ENCODE peak calls at places on chromosomes 7 and 10, in five cellular contexts. U, S, P, V and O are unnamed samples.

GRCh38 chr10:19142967-19143366 is 94.4 kb downstream of the MALRD1 start:
- DNase-seq in S (no peak), U (no peak), V (no peak), P (no peak), O (no peak)

GRCh38 chr7:143258830-143259229 is 4.4 kb upstream of the GSTK1 start:
- DNase-seq in S (no peak), U (no peak), V (no peak), P (no peak), O (no peak)

GRCh38 chr10:132685121-132685891 is 100.6 kb downstream of the NKX6-2 start:
- DNase-seq in V (no peak), P (peak), S (no peak), U (peak), O (no peak)

GRCh38 chr10:89414146-89414878 is at the start of gene IFIT5:
- DNase-seq in V (peak), P (peak), U (peak), S (no peak), O (peak)

GRCh38 chr10:3090914-3091313 is 23.6 kb downstream of the PFKP start:
- DNase-seq in U (peak), S (no peak), V (no peak), P (peak), O (peak)

GRCh38 chr10:63313066-63313465 is 152.7 kb downstream of the JMJD1C start:
- DNase-seq in V (no peak), P (no peak), S (no peak), U (no peak), O (no peak)

GRCh38 chr7:39749177-39749576 is 125.8 kb downstream of the RALA start:
- DNase-seq in V (no peak), P (no peak), S (no peak), U (no peak), O (peak)

GRCh38 chr7:146002431-146003078 is 114.0 kb upstream of the CNTNAP2 start:
- DNase-seq in P (no peak), S (no peak), U (no peak), V (no peak), O (no peak)

GRCh38 chr10:70074147-70074546 is 21.5 kb downstream of the MACROH2A2 start:
- DNase-seq in U (no peak), S (no peak), P (no peak), V (no peak), O (peak)

GRCh38 chr7:111082351-111082750 is 8.6 kb upstream of the LRRN3 start:
- DNase-seq in V (no peak), U (no peak), P (no peak), S (no peak), O (peak)

GRCh38 chr7:134946260-134946659 is 40.0 kb upstream of the AGBL3 start:
- DNase-seq in V (no peak), U (no peak), S (no peak), P (no peak), O (peak)

GRCh38 chr7:142883571-142884284 is 1.8 kb downstream of the TRPV6 start:
- DNase-seq in V (no peak), P (no peak), U (no peak), S (no peak), O (no peak)

GRCh38 chr7:38382627-38383026 is 109.2 kb upstream of the TARP start:
- DNase-seq in P (no peak), U (no peak), S (peak), V (no peak), O (peak)

GRCh38 chr10:78899996-78900714 is 168.6 kb upstream of the ZMIZ1 start:
- DNase-seq in S (no peak), V (no peak), P (no peak), U (no peak), O (peak)

GRCh38 chr10:112955736-112956421 is 5.8 kb downstream of the TCF7L2 start:
- DNase-seq in V (no peak), P (no peak), U (no peak), S (no peak), O (peak)

GRCh38 chr7:22607180-22607579 is 107.2 kb upstream of the STEAP1B start:
- DNase-seq in P (no peak), U (no peak), S (peak), V (no peak), O (peak)

GRCh38 chr10:7085913-7086589 is 324.8 kb downstream of the SFMBT2 start:
- DNase-seq in S (no peak), V (no peak), P (no peak), U (no peak), O (no peak)

GRCh38 chr7:51141451-51141971 is 175.1 kb downstream of the COBL start:
- DNase-seq in U (peak), S (no peak), P (no peak), V (no peak), O (peak)

GRCh38 chr7:79506481-79506880 is 53.0 kb upstream of the MAGI2 start:
- DNase-seq in S (no peak), P (no peak), U (no peak), V (no peak), O (peak)

GRCh38 chr7:30800785-30801252 is 29.6 kb downstream of the MINDY4 start:
- DNase-seq in S (peak), P (peak), V (peak), U (peak), O (peak)

GRCh38 chr7:72405389-72405788 is 6.7 kb downstream of the CALN1 start:
- DNase-seq in P (no peak), V (no peak), S (no peak), U (no peak), O (no peak)

GRCh38 chr7:137874390-137874789 is 27.6 kb upstream of the DGKI start:
- DNase-seq in P (no peak), V (no peak), S (peak), U (no peak), O (peak)

GRCh38 chr10:11517150-11517549 is 94.3 kb downstream of the USP6NL start:
- DNase-seq in S (no peak), V (peak), U (no peak), P (no peak), O (no peak)

GRCh38 chr10:19347592-19347991 is 299.0 kb downstream of the MALRD1 start:
- DNase-seq in S (no peak), U (no peak), V (no peak), P (no peak), O (no peak)

GRCh38 chr7:22444181-22444966 is 55.6 kb downstream of the STEAP1B start:
- DNase-seq in S (no peak), U (peak), V (no peak), P (peak), O (no peak)

GRCh38 chr10:33123680-33124079 is 165.7 kb upstream of the ITGB1 start:
- DNase-seq in P (no peak), U (no peak), V (no peak), S (no peak), O (no peak)

GRCh38 chr10:72109619-72110215 is 21.4 kb upstream of the SPOCK2 start:
- DNase-seq in P (no peak), V (no peak), S (no peak), U (no peak), O (no peak)

GRCh38 chr7:157744786-157745601 is 408.2 kb downstream of the DNAJB6 start:
- DNase-seq in S (no peak), U (no peak), P (no peak), V (no peak), O (no peak)

DNA sequence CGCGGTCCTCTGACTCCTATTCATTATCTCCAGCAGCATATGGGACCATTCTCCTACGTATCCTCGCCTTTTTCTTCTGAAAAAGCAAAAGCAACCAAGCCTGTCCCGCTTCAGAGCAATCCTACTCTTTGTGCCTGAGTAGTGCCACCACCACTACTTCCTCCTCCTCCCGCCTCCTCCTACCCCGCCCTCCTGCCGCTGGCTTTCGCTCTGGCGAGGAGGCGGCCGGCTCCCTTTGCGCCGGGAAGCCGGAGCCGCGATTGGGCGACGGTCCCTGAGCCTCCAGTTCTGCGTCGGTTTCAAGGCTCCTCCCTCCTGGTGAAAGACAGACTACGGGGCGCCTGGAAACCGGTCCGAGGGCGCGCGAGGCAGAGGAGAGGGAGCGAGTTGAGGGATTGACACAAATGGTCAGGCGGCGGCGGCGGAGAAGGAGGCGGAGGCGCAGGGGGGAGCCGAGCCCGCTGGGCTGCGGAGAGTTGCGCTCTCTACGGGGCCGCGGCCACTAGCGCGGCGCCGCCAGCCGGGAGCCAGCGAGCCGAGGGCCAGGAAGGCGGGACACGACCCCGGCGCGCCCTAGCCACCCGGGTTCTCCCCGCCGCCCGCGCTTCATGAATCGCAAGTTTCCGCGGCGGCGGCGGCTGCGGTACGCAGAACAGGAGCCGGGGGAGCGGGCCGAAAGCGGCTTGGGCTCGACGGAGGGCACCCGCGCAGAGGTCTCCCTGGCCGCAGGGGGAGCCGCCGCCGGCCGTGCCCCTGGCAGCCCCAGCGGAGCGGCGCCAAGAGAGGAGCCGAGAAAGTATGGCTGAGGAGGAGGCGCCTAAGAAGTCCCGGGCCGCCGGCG is at the start of gene FZD1:
- DNase-seq in V (peak), S (peak), P (peak), U (peak), O (peak)
- TF ChIP-seq CTCF in V (no peak), S (no peak), P (no peak), U (no peak), O (no peak)

GRCh38 chr7:44346063-44346462 is 20.7 kb upstream of the CAMK2B start:
- DNase-seq in P (no peak), U (no peak), S (no peak), V (no peak), O (no peak)

GRCh38 chr7:44353668-44354067 is 28.3 kb upstream of the CAMK2B start:
- DNase-seq in P (no peak), U (no peak), S (no peak), V (no peak), O (no peak)

GRCh38 chr7:44347546-44348114 is 22.2 kb upstream of the CAMK2B start:
- DNase-seq in V (no peak), U (no peak), P (no peak), S (no peak), O (no peak)

GRCh38 chr7:44348851-44349781 is 23.7 kb upstream of the CAMK2B start:
- DNase-seq in V (no peak), U (no peak), S (no peak), P (no peak), O (no peak)

GRCh38 chr7:44348300-44348699 is 22.9 kb upstream of the CAMK2B start:
- DNase-seq in S (no peak), U (peak), P (no peak), V (no peak), O (peak)
- TF ChIP-seq CTCF in S (peak), U (peak), P (no peak), V (peak), O (peak)

DNA sequence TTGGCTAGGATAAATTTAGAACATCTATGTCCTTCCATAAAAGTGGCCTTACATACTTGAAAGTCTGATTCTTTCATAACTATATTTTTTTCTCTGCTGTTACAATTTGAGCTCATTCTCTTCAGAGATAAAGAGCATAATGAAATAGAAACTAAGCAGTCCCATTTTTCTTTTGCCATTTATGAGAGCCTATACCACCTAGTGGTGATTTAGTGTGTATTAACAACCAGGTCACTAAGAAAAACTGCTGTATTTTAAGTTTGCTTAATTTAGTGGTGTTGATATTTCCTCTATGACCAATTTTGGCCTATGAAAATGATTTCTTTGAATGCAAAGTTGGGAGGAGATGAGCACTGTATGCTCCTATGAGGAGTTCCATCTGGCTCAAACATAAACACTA is 88.7 kb upstream of the ZWINT start:
- DNase-seq in S (no peak), V (no peak), U (no peak), P (no peak), O (no peak)
- TF ChIP-seq CTCF in S (no peak), V (no peak), U (peak), P (no peak), O (no peak)

GRCh38 chr10:588246-589165 is 101.0 kb downstream of the DIP2C start:
- DNase-seq in U (peak), S (no peak), P (no peak), V (no peak), O (peak)
- TF ChIP-seq CTCF in U (no peak), S (peak), P (no peak), V (no peak), O (peak)

DNA sequence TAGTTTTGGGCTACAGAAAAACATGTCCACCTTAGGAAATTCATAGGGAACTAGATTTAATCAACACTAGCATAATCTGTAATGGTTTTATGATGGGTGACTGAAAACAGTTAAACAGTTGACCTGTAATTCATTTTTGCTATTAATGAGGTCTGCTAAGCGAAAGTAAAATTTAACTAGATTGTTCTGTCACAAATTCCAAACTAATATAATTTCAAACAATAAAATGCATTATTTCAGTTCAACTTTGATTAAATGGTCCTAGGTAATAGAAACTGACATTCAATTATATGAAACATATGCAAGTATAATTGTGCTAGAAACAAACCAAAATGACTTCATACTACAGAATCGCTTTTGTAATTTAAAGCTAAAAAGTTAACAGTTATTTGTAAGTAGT is 6.9 kb downstream of the NOC3L start:
- DNase-seq in P (no peak), V (no peak), U (no peak), S (no peak), O (no peak)
- TF ChIP-seq CTCF in P (no peak), V (no peak), U (no peak), S (no peak), O (no peak)

GRCh38 chr10:47079177-47079580 is 168.0 kb downstream of the PTPN20 start:
- DNase-seq in S (no peak), U (no peak), V (no peak), P (no peak), O (no peak)
- TF ChIP-seq CTCF in S (no peak), U (no peak), V (no peak), P (no peak), O (no peak)

GRCh38 chr7:127792528-127793342 is 140.7 kb downstream of the SND1 start:
- DNase-seq in V (peak), U (peak), S (no peak), P (peak), O (no peak)
- TF ChIP-seq CTCF in V (peak), U (peak), S (peak), P (no peak), O (peak)